ENCODE peak calls at places on chromosomes 11 and 22, in nine cellular contexts. O is aorta; W is RKO; Y is effector CD4-positive, alpha-beta T cell; A is heart right ventricle; J is EL; K is right cardiac atrium; R is GM12865; U is effector CD8-positive, alpha-beta T cell. L is an unnamed sample.

GRCh38 chr11:73403541-73403940 is 27.3 kb downstream of the RELT start:
- DNase-seq in W (no peak), U (no peak), A (no peak), R (no peak), Y (no peak), O (no peak), K (no peak), J (no peak), L (peak)

GRCh38 chr11:24312464-24313238 is 184.2 kb upstream of the LUZP2 start:
- DNase-seq in W (no peak), J (peak), A (no peak), Y (no peak), R (no peak), K (no peak), U (no peak), O (no peak), L (no peak)

GRCh38 chr11:35786918-35787557 is 124.5 kb downstream of the TRIM44 start:
- DNase-seq in R (no peak), U (no peak), W (no peak), O (no peak), A (no peak), K (peak), J (peak), Y (no peak), L (no peak)

GRCh38 chr11:69906453-69906907 is 87.3 kb upstream of the FGF3 start:
- DNase-seq in W (no peak), J (no peak), K (no peak), A (no peak), U (no peak), O (no peak), R (no peak), Y (no peak), L (no peak)

GRCh38 chr11:45405916-45406670 is 120.0 kb upstream of the SYT13 start:
- DNase-seq in K (no peak), O (no peak), U (no peak), R (no peak), Y (no peak), A (no peak), J (no peak), W (peak), L (no peak)

GRCh38 chr11:58923300-58923788 is 15.9 kb upstream of the GLYATL1 start:
- DNase-seq in R (peak), K (no peak), U (no peak), W (peak), A (no peak), O (no peak), Y (no peak), J (peak), L (no peak)

GRCh38 chr11:35566161-35566560 is 40.7 kb upstream of the PAMR1 start:
- DNase-seq in A (no peak), O (no peak), Y (no peak), R (no peak), K (no peak), U (no peak), W (no peak), J (no peak), L (no peak)

GRCh38 chr11:820655-821512 is 2.2 kb downstream of the PNPLA2 start:
- DNase-seq in R (no peak), Y (no peak), K (peak), O (peak), W (no peak), U (no peak), A (peak), J (peak), L (no peak)

GRCh38 chr22:20624161-20624616 is 116.8 kb downstream of the MED15 start:
- DNase-seq in Y (no peak), W (no peak), R (peak), U (no peak), A (no peak), O (no peak), K (no peak), J (peak), L (no peak)